ENCODE peak calls at places on chromosomes 7 and 10, in eight cellular contexts. Y, T, B, G, U, P, N and C are unnamed samples.

GRCh38 chr10:101291254-101292193 is 62.3 kb upstream of the LBX1 start:
- DNase-seq in B (peak; percentile 54), N (peak; percentile 91), T (no peak), G (no peak), P (peak; percentile 93), U (peak; percentile 76), Y (peak; percentile 38), C (peak; percentile 59)

GRCh38 chr7:106216517-106217088 is 68.2 kb downstream of the NAMPT start:
- DNase-seq in P (no peak), U (no peak), B (peak; percentile 96), G (peak; percentile 85), T (no peak), N (no peak), Y (no peak), C (no peak)

GRCh38 chr7:44377681-44378421 is 52.5 kb upstream of the CAMK2B start:
- DNase-seq in Y (no peak), T (peak; percentile 62), U (no peak), G (no peak), B (no peak), N (peak; percentile 4), P (no peak), C (no peak)

GRCh38 chr10:17981766-17982380 is 30.2 kb downstream of the SLC39A12 start:
- DNase-seq in U (no peak), Y (no peak), P (no peak), N (no peak), G (peak; percentile 82), T (no peak), B (peak; percentile 91), C (no peak)

GRCh38 chr7:51019891-51020855 is 237.5 kb upstream of the GRB10 start:
- DNase-seq in Y (no peak), P (no peak), B (no peak), U (no peak), G (no peak), T (no peak), N (no peak), C (no peak)

GRCh38 chr7:120834726-120835125 is 23.2 kb downstream of the TSPAN12 start:
- DNase-seq in P (no peak), Y (no peak), G (no peak), U (no peak), B (no peak), N (no peak), T (no peak), C (no peak)

GRCh38 chr7:151075978-151076426 is 4.6 kb downstream of the FASTK start:
- DNase-seq in P (no peak), U (no peak), B (no peak), N (no peak), Y (no peak), T (no peak), G (no peak), C (no peak)

GRCh38 chr7:92608380-92609322 is 18.5 kb upstream of the FAM133B start:
- DNase-seq in G (no peak), N (peak; percentile 66), B (no peak), Y (no peak), U (no peak), T (no peak), P (peak; percentile 73), C (peak; percentile 24)

GRCh38 chr7:157279973-157280841 is 56.6 kb upstream of the DNAJB6 start:
- DNase-seq in T (no peak), U (no peak), Y (no peak), B (no peak), P (no peak), N (peak; percentile 7), G (no peak), C (no peak)

GRCh38 chr10:103663802-103664201 is 170.3 kb downstream of the NEURL1 start:
- DNase-seq in P (no peak), T (no peak), G (peak; percentile 29), B (peak; percentile 38), Y (no peak), N (no peak), U (no peak), C (peak; percentile 63)

GRCh38 chr7:1531263-1531978 is 919 bp downstream of the MAFK start:
- DNase-seq in N (no peak), U (peak; percentile 43), Y (no peak), P (peak; percentile 48), B (peak; percentile 55), T (no peak), G (peak; percentile 36), C (peak; percentile 48)

GRCh38 chr7:142862401-142863400 is 7.8 kb downstream of the EPHB6 start:
- DNase-seq in U (no peak), B (no peak), G (no peak), N (no peak), P (peak; percentile 58), Y (no peak), T (no peak), C (no peak)

GRCh38 chr10:82850166-82850565 is 975.2 kb downstream of the NRG3 start:
- DNase-seq in T (no peak), Y (no peak), G (no peak), N (no peak), P (no peak), B (no peak), U (no peak), C (no peak)

GRCh38 chr10:85790155-85790789 is 576.3 kb downstream of the GRID1 start:
- DNase-seq in U (no peak), B (no peak), N (no peak), Y (no peak), P (no peak), G (no peak), T (no peak), C (no peak)

GRCh38 chr10:114550756-114551290 is 107.3 kb downstream of the ABLIM1 start:
- DNase-seq in G (peak; percentile 41), P (no peak), Y (no peak), N (no peak), B (peak; percentile 73), T (no peak), U (no peak), C (no peak)

GRCh38 chr7:95509199-95509598 is 23.5 kb downstream of the ASB4 start:
- DNase-seq in T (no peak), G (peak; percentile 18), P (peak; percentile 66), B (peak; percentile 57), U (no peak), N (no peak), Y (no peak), C (no peak)